ENCODE peak calls at places on chromosomes 16 and 17, in seven cellular contexts. F, A, R, Z, X, C and O are unnamed samples.

GRCh38 chr16:1545044-1545736 is 11.7 kb downstream of the TMEM204 start:
- DNase-seq in C (no peak), R (no peak), X (no peak), F (no peak), A (no peak), Z (no peak), O (no peak)

GRCh38 chr17:37475713-37476420 is 13.8 kb upstream of the DUSP14 start:
- DNase-seq in Z (no peak), R (no peak), A (no peak), X (no peak), F (no peak), C (no peak), O (no peak)

GRCh38 chr17:49572806-49573420 is 2.8 kb upstream of the NXPH3 start:
- DNase-seq in C (no peak), X (no peak), F (no peak), A (no peak), Z (no peak), R (no peak), O (no peak)

GRCh38 chr17:41624208-41625101 is at the start of gene KRT17:
- DNase-seq in R (no peak), X (no peak), A (no peak), Z (no peak), F (no peak), C (peak), O (peak)

GRCh38 chr17:17551361-17551760 is 40.1 kb downstream of the PEMT start:
- DNase-seq in C (peak), A (no peak), R (no peak), Z (no peak), X (no peak), F (no peak), O (no peak)

GRCh38 chr16:67202956-67203493 is 4.1 kb downstream of the ELMO3 start:
- DNase-seq in Z (no peak), A (no peak), C (no peak), X (no peak), F (no peak), R (no peak), O (no peak)

GRCh38 chr17:57211010-57211411 is 45.3 kb upstream of the MSI2 start:
- DNase-seq in X (no peak), C (no peak), A (no peak), Z (no peak), R (no peak), F (no peak), O (no peak)

GRCh38 chr16:55406651-55407050 is 72.3 kb upstream of the MMP2 start:
- DNase-seq in F (no peak), C (no peak), R (no peak), Z (no peak), X (no peak), A (no peak), O (no peak)

GRCh38 chr17:44661835-44662234 is 5.6 kb downstream of the MEIOC start:
- DNase-seq in A (no peak), C (no peak), Z (no peak), X (no peak), R (no peak), F (no peak), O (no peak)

GRCh38 chr17:62823111-62823895 is 15.2 kb upstream of the MARCHF10 start:
- DNase-seq in C (peak), Z (no peak), F (no peak), X (no peak), R (no peak), A (no peak), O (no peak)

GRCh38 chr17:6471531-6472465 is 27.5 kb downstream of the PIMREG start:
- DNase-seq in X (peak), A (no peak), F (no peak), C (peak), R (peak), Z (no peak), O (no peak)

GRCh38 chr17:15456486-15456885 is 10.9 kb downstream of the CDRT4 start:
- DNase-seq in X (no peak), F (no peak), C (no peak), R (no peak), A (no peak), Z (no peak), O (no peak)

GRCh38 chr16:30367349-30368009 is 2.8 kb downstream of the TBC1D10B start:
- DNase-seq in R (no peak), C (no peak), F (no peak), A (no peak), X (no peak), Z (no peak), O (no peak)

GRCh38 chr17:17727111-17727659 is 45.9 kb downstream of the RAI1 start:
- DNase-seq in F (no peak), A (no peak), R (no peak), C (no peak), Z (no peak), X (no peak), O (no peak)

GRCh38 chr17:15886804-15887203 is 58.1 kb upstream of the ADORA2B start:
- DNase-seq in R (no peak), A (no peak), Z (no peak), C (no peak), X (no peak), F (no peak), O (no peak)

GRCh38 chr17:73025041-73025440 is 67.4 kb downstream of the SLC39A11 start:
- DNase-seq in R (no peak), C (no peak), F (no peak), Z (no peak), X (no peak), A (no peak), O (no peak)

GRCh38 chr16:53864819-53865491 is 161.0 kb downstream of the FTO start:
- DNase-seq in A (no peak), X (no peak), C (peak), R (no peak), Z (no peak), F (no peak), O (no peak)

GRCh38 chr16:50815382-50815781 is 73.5 kb downstream of the CYLD start:
- DNase-seq in X (no peak), Z (no peak), R (no peak), F (no peak), A (no peak), C (no peak), O (no peak)

GRCh38 chr16:87657621-87658192 is 55.4 kb downstream of the JPH3 start:
- DNase-seq in A (no peak), R (no peak), Z (no peak), X (no peak), C (peak), F (no peak), O (no peak)

GRCh38 chr16:48963901-48964615 is 317.6 kb downstream of the CBLN1 start:
- DNase-seq in Z (no peak), C (peak), F (no peak), X (peak), A (no peak), R (no peak), O (no peak)

GRCh38 chr17:63039342-63039741 is 73.3 kb downstream of the TANC2 start:
- DNase-seq in X (no peak), F (no peak), A (no peak), C (peak), Z (no peak), R (no peak), O (no peak)

GRCh38 chr16:35306915-35307314 is 1847.5 kb downstream of the TP53TG3F start:
- DNase-seq in X (no peak), A (no peak), C (no peak), Z (no peak), R (no peak), F (no peak), O (no peak)

GRCh38 chr16:27389272-27389961 is 12.6 kb upstream of the IL21R start:
- DNase-seq in F (no peak), R (no peak), C (no peak), A (no peak), Z (no peak), X (no peak), O (no peak)